ENCODE peak calls at places on chromosomes 4 and X, in seven cellular contexts. One of them, this sample, is unnamed.
A peak's percentile ranks its signal among the peaks of the same experiment; 100 is the strongest.

GRCh38 chrX:2503591-2504500 is 3.1 kb upstream of the DHRSX start:
- DNase-seq in HCT116: no peak
- DNase-seq in HepG2: no peak
- DNase-seq in H1: no peak
- DNase-seq in endothelial cell of umbilical vein: no peak
- DNase-seq in GM23338: no peak
- DNase-seq in K562: no peak
- DNase-seq in this sample: no peak

GRCh38 chrX:10795721-10796120 is 175.3 kb upstream of the MID1 start:
- DNase-seq in HCT116: no peak
- DNase-seq in HepG2: no peak
- DNase-seq in H1: no peak
- DNase-seq in endothelial cell of umbilical vein: no peak
- DNase-seq in GM23338: no peak
- DNase-seq in K562: no peak
- DNase-seq in this sample: no peak

GRCh38 chr4:108172231-108172779 is 3.6 kb upstream of the LEF1 start:
- DNase-seq in HCT116: no peak
- DNase-seq in HepG2: no peak
- DNase-seq in H1: no peak
- DNase-seq in endothelial cell of umbilical vein: no peak
- DNase-seq in GM23338: peak; percentile 33
- DNase-seq in K562: no peak
- DNase-seq in this sample: no peak

GRCh38 chrX:24877854-24878650 is 137.7 kb downstream of the ARX start:
- DNase-seq in HCT116: no peak
- DNase-seq in HepG2: peak; percentile 5
- DNase-seq in H1: no peak
- DNase-seq in endothelial cell of umbilical vein: no peak
- DNase-seq in GM23338: no peak
- DNase-seq in K562: no peak
- DNase-seq in this sample: no peak

GRCh38 chr4:106551724-106552123 is 183.1 kb upstream of the GIMD1 start:
- DNase-seq in HCT116: no peak
- DNase-seq in HepG2: no peak
- DNase-seq in H1: no peak
- DNase-seq in endothelial cell of umbilical vein: no peak
- DNase-seq in GM23338: no peak
- DNase-seq in K562: no peak
- DNase-seq in this sample: no peak

GRCh38 chr4:23572382-23572781 is 317.5 kb downstream of the PPARGC1A start:
- DNase-seq in HCT116: no peak
- DNase-seq in HepG2: no peak
- DNase-seq in H1: no peak
- DNase-seq in endothelial cell of umbilical vein: no peak
- DNase-seq in GM23338: no peak
- DNase-seq in K562: no peak
- DNase-seq in this sample: no peak

GRCh38 chr4:39616651-39617050 is 22.0 kb downstream of the SMIM14 start:
- DNase-seq in HCT116: no peak
- DNase-seq in HepG2: no peak
- DNase-seq in H1: no peak
- DNase-seq in endothelial cell of umbilical vein: peak; percentile 84
- DNase-seq in GM23338: no peak
- DNase-seq in K562: no peak
- DNase-seq in this sample: no peak

GRCh38 chr4:125187621-125188176 is 127.1 kb upstream of the FAT4 start:
- DNase-seq in HCT116: no peak
- DNase-seq in HepG2: no peak
- DNase-seq in H1: no peak
- DNase-seq in endothelial cell of umbilical vein: peak; percentile 67
- DNase-seq in GM23338: no peak
- DNase-seq in K562: no peak
- DNase-seq in this sample: no peak

GRCh38 chrX:70262952-70263567 is 3.1 kb upstream of the P2RY4 start:
- DNase-seq in HCT116: no peak
- DNase-seq in HepG2: peak; percentile 23
- DNase-seq in H1: peak; percentile 25
- DNase-seq in endothelial cell of umbilical vein: peak; percentile 9
- DNase-seq in GM23338: peak; percentile 75
- DNase-seq in K562: peak; percentile 49
- DNase-seq in this sample: no peak

GRCh38 chrX:18899796-18900380 is 84.0 kb downstream of the PHKA2 start:
- DNase-seq in HCT116: no peak
- DNase-seq in HepG2: no peak
- DNase-seq in H1: no peak
- DNase-seq in endothelial cell of umbilical vein: peak; percentile 3
- DNase-seq in GM23338: peak; percentile 35
- DNase-seq in K562: no peak
- DNase-seq in this sample: peak; percentile 6

GRCh38 chr4:190121759-190122158 is 51.8 kb upstream of the DUX4 start:
- DNase-seq in HCT116: no peak
- DNase-seq in HepG2: no peak
- DNase-seq in H1: no peak
- DNase-seq in endothelial cell of umbilical vein: no peak
- DNase-seq in GM23338: peak; percentile 7
- DNase-seq in K562: no peak
- DNase-seq in this sample: no peak

GRCh38 chr4:37682701-37683401 is 3.3 kb downstream of the RELL1 start:
- DNase-seq in HCT116: no peak
- DNase-seq in HepG2: peak; percentile 85
- DNase-seq in H1: no peak
- DNase-seq in endothelial cell of umbilical vein: peak; percentile 44
- DNase-seq in GM23338: no peak
- DNase-seq in K562: no peak
- DNase-seq in this sample: no peak

GRCh38 chr4:152935138-152935537 is 985 bp upstream of the FHDC1 start:
- DNase-seq in HCT116: peak; percentile 16
- DNase-seq in HepG2: no peak
- DNase-seq in H1: no peak
- DNase-seq in endothelial cell of umbilical vein: no peak
- DNase-seq in GM23338: peak; percentile 86
- DNase-seq in K562: peak; percentile 68
- DNase-seq in this sample: no peak

GRCh38 chr4:25817059-25817681 is 45.6 kb downstream of the SEL1L3 start:
- DNase-seq in HCT116: no peak
- DNase-seq in HepG2: no peak
- DNase-seq in H1: no peak
- DNase-seq in endothelial cell of umbilical vein: no peak
- DNase-seq in GM23338: no peak
- DNase-seq in K562: no peak
- DNase-seq in this sample: no peak

GRCh38 chrX:16671005-16671404 is 21.0 kb downstream of the S100G start:
- DNase-seq in HCT116: peak; percentile 12
- DNase-seq in HepG2: peak; percentile 5
- DNase-seq in H1: no peak
- DNase-seq in endothelial cell of umbilical vein: peak; percentile 56
- DNase-seq in GM23338: peak; percentile 52
- DNase-seq in K562: peak; percentile 50
- DNase-seq in this sample: peak; percentile 34

GRCh38 chr4:104501290-104501689 is 6.6 kb upstream of the CXXC4 start:
- DNase-seq in HCT116: no peak
- DNase-seq in HepG2: no peak
- DNase-seq in H1: no peak
- DNase-seq in endothelial cell of umbilical vein: no peak
- DNase-seq in GM23338: peak; percentile 37
- DNase-seq in K562: no peak
- DNase-seq in this sample: no peak

GRCh38 chr4:3206439-3207100 is 42.4 kb upstream of the MSANTD1 start:
- DNase-seq in HCT116: no peak
- DNase-seq in HepG2: no peak
- DNase-seq in H1: no peak
- DNase-seq in endothelial cell of umbilical vein: no peak
- DNase-seq in GM23338: no peak
- DNase-seq in K562: no peak
- DNase-seq in this sample: no peak

GRCh38 chr4:3202836-3203820 is 45.8 kb upstream of the MSANTD1 start:
- DNase-seq in HCT116: no peak
- DNase-seq in HepG2: peak; percentile 56
- DNase-seq in H1: no peak
- DNase-seq in endothelial cell of umbilical vein: no peak
- DNase-seq in GM23338: no peak
- DNase-seq in K562: no peak
- DNase-seq in this sample: no peak

GRCh38 chr4:3201718-3202702 is 46.9 kb upstream of the MSANTD1 start:
- DNase-seq in HCT116: no peak
- DNase-seq in HepG2: peak; percentile 53
- DNase-seq in H1: no peak
- DNase-seq in endothelial cell of umbilical vein: no peak
- DNase-seq in GM23338: no peak
- DNase-seq in K562: no peak
- DNase-seq in this sample: no peak

GRCh38 chr4:3205995-3206394 is 43.0 kb upstream of the MSANTD1 start:
- DNase-seq in HCT116: no peak
- DNase-seq in HepG2: peak; percentile 73
- DNase-seq in H1: no peak
- DNase-seq in endothelial cell of umbilical vein: no peak
- DNase-seq in GM23338: no peak
- DNase-seq in K562: no peak
- DNase-seq in this sample: no peak

GRCh38 chr4:3204021-3204431 is 44.9 kb upstream of the MSANTD1 start:
- DNase-seq in HCT116: no peak
- DNase-seq in HepG2: peak; percentile 33
- DNase-seq in H1: no peak
- DNase-seq in endothelial cell of umbilical vein: no peak
- DNase-seq in GM23338: no peak
- DNase-seq in K562: no peak
- DNase-seq in this sample: no peak
- H3K27ac ChIP-seq in HCT116: no peak overlapping the region
- H3K27ac ChIP-seq in HepG2: peak overlapping the region; percentile 95
- H3K27ac ChIP-seq in H1: no peak overlapping the region
- H3K27ac ChIP-seq in endothelial cell of umbilical vein: no peak overlapping the region
- H3K27ac ChIP-seq in GM23338: no peak overlapping the region
- H3K27ac ChIP-seq in K562: no peak overlapping the region
- H3K27ac ChIP-seq in this sample: no peak overlapping the region

DNA sequence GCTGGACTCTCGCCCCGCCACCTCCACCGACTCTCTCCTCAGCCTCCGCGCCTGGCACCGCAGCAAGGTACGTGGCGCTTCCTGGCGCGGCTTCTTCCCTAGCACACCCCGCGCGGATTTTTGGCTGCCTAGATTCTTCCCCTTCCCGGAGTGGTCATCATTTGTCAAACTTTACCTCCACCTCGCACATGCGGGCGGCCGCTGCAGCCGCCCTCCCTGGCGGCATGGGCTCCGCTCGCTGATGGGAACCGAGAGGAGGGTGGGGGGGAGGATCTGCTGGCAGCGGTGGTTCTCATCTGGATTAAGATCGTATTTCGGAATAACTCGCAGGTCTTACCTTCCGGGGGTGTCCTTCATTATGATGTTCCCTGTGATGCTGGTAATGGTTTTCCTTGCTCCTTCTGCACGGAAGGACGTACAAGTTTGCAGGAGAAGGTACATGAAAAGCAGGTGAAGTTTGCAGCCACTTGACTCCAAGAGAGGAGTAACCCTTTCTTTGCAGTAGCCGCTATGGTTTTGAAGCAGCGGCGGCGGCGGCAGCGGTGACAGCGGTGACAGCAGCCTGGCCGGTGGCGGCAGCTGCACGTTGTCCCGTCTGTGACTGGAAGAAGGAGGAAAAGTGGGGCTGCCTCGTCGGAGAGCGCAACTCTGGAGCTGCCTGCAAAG is 2183.9 kb upstream of the TENM3 start:
- DNase-seq in HCT116: no peak
- DNase-seq in HepG2: no peak
- DNase-seq in H1: no peak
- DNase-seq in endothelial cell of umbilical vein: no peak
- DNase-seq in GM23338: peak; percentile 55
- DNase-seq in K562: no peak
- DNase-seq in this sample: no peak
- TF ChIP-seq EZH2 in HCT116: no peak
- TF ChIP-seq EZH2 in HepG2: peak; percentile 81
- TF ChIP-seq EZH2 in H1: peak; percentile 51
- TF ChIP-seq EZH2 in endothelial cell of umbilical vein: peak; percentile 45
- TF ChIP-seq EZH2 in GM23338: peak; percentile 59
- TF ChIP-seq EZH2 in K562: no peak
- TF ChIP-seq EZH2 in this sample: no peak

GRCh38 chr4:185634066-185634652 is 98.9 kb upstream of the PDLIM3 start:
- DNase-seq in HCT116: peak; percentile 8
- DNase-seq in HepG2: peak; percentile 9
- DNase-seq in H1: no peak
- DNase-seq in endothelial cell of umbilical vein: no peak
- DNase-seq in GM23338: peak; percentile 74
- DNase-seq in K562: peak; percentile 43
- DNase-seq in this sample: peak; percentile 22

GRCh38 chr4:185638093-185638492 is 102.8 kb upstream of the PDLIM3 start:
- DNase-seq in HCT116: no peak
- DNase-seq in HepG2: no peak
- DNase-seq in H1: no peak
- DNase-seq in endothelial cell of umbilical vein: no peak
- DNase-seq in GM23338: no peak
- DNase-seq in K562: no peak
- DNase-seq in this sample: no peak

GRCh38 chr4:185640809-185641675 is 105.7 kb upstream of the PDLIM3 start:
- DNase-seq in HCT116: peak; percentile 63
- DNase-seq in HepG2: peak; percentile 76
- DNase-seq in H1: no peak
- DNase-seq in endothelial cell of umbilical vein: peak; percentile 69
- DNase-seq in GM23338: peak; percentile 85
- DNase-seq in K562: peak; percentile 14
- DNase-seq in this sample: peak; percentile 42

GRCh38 chr4:185638548-185639301 is 103.4 kb upstream of the PDLIM3 start:
- DNase-seq in HCT116: no peak
- DNase-seq in HepG2: no peak
- DNase-seq in H1: no peak
- DNase-seq in endothelial cell of umbilical vein: no peak
- DNase-seq in GM23338: peak; percentile 59
- DNase-seq in K562: no peak
- DNase-seq in this sample: no peak

DNA sequence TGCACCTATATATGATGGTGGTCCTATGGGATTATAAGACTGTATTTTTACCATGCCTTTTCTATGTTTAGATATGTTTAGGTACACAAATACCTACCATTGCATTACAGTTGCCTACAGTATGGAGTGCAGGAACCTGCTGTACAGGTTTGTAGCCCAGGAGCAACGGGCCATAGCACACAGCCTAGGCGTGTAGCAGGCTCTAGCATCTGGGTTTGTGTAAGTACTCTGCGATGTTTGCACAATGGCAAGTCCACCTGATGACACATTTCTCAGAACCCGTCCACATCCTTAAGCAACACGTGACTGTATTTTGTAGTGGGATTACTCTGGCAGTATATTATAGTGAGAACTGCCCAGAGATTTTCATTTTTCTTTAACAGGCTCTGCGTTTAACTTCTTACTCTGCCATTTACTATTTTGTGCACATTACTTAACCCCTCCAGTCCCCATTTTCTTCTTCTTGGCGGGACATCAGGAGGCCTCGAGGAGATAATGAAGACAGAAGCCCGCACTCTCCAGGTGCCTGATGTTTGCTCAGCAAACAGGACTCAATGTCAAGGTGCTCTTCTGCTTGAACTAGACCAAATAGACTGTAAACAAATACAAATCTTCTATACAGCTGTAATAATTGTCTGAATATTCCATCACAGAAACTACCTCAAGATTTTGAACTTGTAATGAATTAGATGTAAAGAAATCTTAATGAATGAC is 102.0 kb upstream of the PDLIM3 start:
- DNase-seq in HCT116: no peak
- DNase-seq in HepG2: no peak
- DNase-seq in H1: no peak
- DNase-seq in endothelial cell of umbilical vein: no peak
- DNase-seq in GM23338: no peak
- DNase-seq in K562: no peak
- DNase-seq in this sample: no peak
- TF ChIP-seq POLR2AphosphoS5 in HCT116: no peak
- TF ChIP-seq POLR2AphosphoS5 in HepG2: no peak
- TF ChIP-seq POLR2AphosphoS5 in H1: no peak
- TF ChIP-seq POLR2AphosphoS5 in endothelial cell of umbilical vein: no peak
- TF ChIP-seq POLR2AphosphoS5 in GM23338: no peak
- TF ChIP-seq POLR2AphosphoS5 in K562: no peak
- TF ChIP-seq POLR2AphosphoS5 in this sample: no peak

GRCh38 chr4:74056858-74057562 is 18.5 kb upstream of the CXCL3 start:
- DNase-seq in HCT116: peak; percentile 68
- DNase-seq in HepG2: no peak
- DNase-seq in H1: no peak
- DNase-seq in endothelial cell of umbilical vein: peak; percentile 20
- DNase-seq in GM23338: no peak
- DNase-seq in K562: peak; percentile 42
- DNase-seq in this sample: peak; percentile 64
- H3K27ac ChIP-seq in HCT116: peak overlapping the region; percentile 19
- H3K27ac ChIP-seq in HepG2: no peak overlapping the region
- H3K27ac ChIP-seq in H1: no peak overlapping the region
- H3K27ac ChIP-seq in endothelial cell of umbilical vein: no peak overlapping the region
- H3K27ac ChIP-seq in GM23338: no peak overlapping the region
- H3K27ac ChIP-seq in K562: peak overlapping the region; percentile 98
- H3K27ac ChIP-seq in this sample: peak overlapping the region; percentile 99